ENCODE peak calls at places on chromosomes 4 and X, in eight cellular contexts. O is AG08396; Q is activated CD4-positive, alpha-beta T cell treated with anti-CD3 and anti-CD28 coated beads, Interleukin-2, amount 10 ng/mL, durations not matched to agents 24 days and 14 days; C is NCI-H345; N is substantia nigra; W is stimulated activated CD4-positive, alpha-beta T cell treated with anti-CD3 and anti-CD28 coated beads, TNF-alpha, amount 100 ng/mL, for 24 hours; I is astrocyte; X is foreskin fibroblast. H is an unnamed sample.

GRCh38 chr4:84681488-84682274 is 98.8 kb downstream of the CDS1 start:
- DNase-seq in C (no peak), O (peak), Q (peak), I (peak), X (peak), W (no peak), N (no peak), H (no peak)

GRCh38 chrX:45771560-45772340 is 571.1 kb upstream of the DIPK2B start:
- DNase-seq in X (peak), N (no peak), Q (peak), C (no peak), O (peak), I (peak), W (no peak), H (no peak)

GRCh38 chr4:8547912-8548730 is 32.1 kb upstream of the GPR78 start:
- DNase-seq in O (no peak), X (no peak), C (no peak), I (no peak), Q (no peak), W (no peak), N (no peak), H (no peak)

GRCh38 chrX:115233497-115234219 is at the start of gene LRCH2:
- DNase-seq in W (no peak), O (peak), I (peak), Q (no peak), N (peak), C (peak), X (peak), H (no peak)

GRCh38 chr4:184313710-184314659 is 96.3 kb upstream of the ENPP6 start:
- DNase-seq in Q (peak), O (no peak), N (no peak), C (no peak), X (no peak), I (no peak), W (no peak), H (no peak)

GRCh38 chr4:61200195-61200990 is at the start of gene ADGRL3:
- DNase-seq in X (peak), Q (no peak), C (peak), I (peak), O (peak), N (peak), W (no peak), H (no peak)

GRCh38 chr4:100539706-100540105 is 21.9 kb upstream of the EMCN start:
- DNase-seq in Q (peak), N (no peak), I (no peak), C (no peak), W (no peak), O (no peak), X (no peak), H (no peak)

GRCh38 chr4:46930866-46931265 is 21.8 kb upstream of the COX7B2 start:
- DNase-seq in X (no peak), I (no peak), C (no peak), N (no peak), W (no peak), Q (no peak), O (no peak), H (no peak)

GRCh38 chrX:154597221-154597620 is 12.3 kb downstream of the CTAG1A start:
- DNase-seq in Q (no peak), I (no peak), X (no peak), N (no peak), O (no peak), W (no peak), C (no peak), H (no peak)

GRCh38 chrX:13473666-13474516 is 95.5 kb upstream of the EGFL6 start:
- DNase-seq in I (no peak), O (no peak), C (no peak), Q (peak), X (peak), N (no peak), W (no peak), H (no peak)

GRCh38 chr4:169428376-169428775 is 157.6 kb upstream of the SH3RF1 start:
- DNase-seq in W (no peak), C (no peak), Q (no peak), X (no peak), N (no peak), I (no peak), O (no peak), H (no peak)

GRCh38 chr4:8192748-8193738 is 6.0 kb upstream of the SH3TC1 start:
- DNase-seq in W (no peak), O (peak), C (peak), Q (peak), X (peak), I (peak), N (no peak), H (peak)

GRCh38 chr4:24992968-24993367 is 37.8 kb downstream of the LGI2 start:
- DNase-seq in C (no peak), N (no peak), Q (no peak), I (no peak), O (no peak), X (no peak), W (no peak), H (no peak)

GRCh38 chr4:37453004-37453360 is 208.4 kb downstream of the NWD2 start:
- DNase-seq in W (no peak), O (peak), N (no peak), C (peak), X (peak), I (peak), Q (peak), H (no peak)

GRCh38 chrX:149131780-149132179 is 373.3 kb downstream of the IDS start:
- DNase-seq in Q (no peak), X (peak), W (no peak), I (peak), N (no peak), O (no peak), C (no peak), H (no peak)

H was measured in DMS153.